ENCODE peak calls at places on chromosomes 12 and 14, in six cellular contexts. One of them, this sample, is unnamed.

GRCh38 chr12:58668831-58669230 is 251.5 kb downstream of the LRIG3 start:
- DNase-seq in astrocyte: peak
- DNase-seq in cardiac fibroblast: no peak
- DNase-seq in cardiac muscle cell: no peak
- DNase-seq in OCI-LY7: no peak
- DNase-seq in glutamatergic neuron: no peak
- DNase-seq in this sample: no peak

GRCh38 chr12:69897744-69898143 is 72.7 kb downstream of the MYRFL start:
- DNase-seq in astrocyte: peak
- DNase-seq in cardiac fibroblast: peak
- DNase-seq in cardiac muscle cell: no peak
- DNase-seq in OCI-LY7: no peak
- DNase-seq in glutamatergic neuron: no peak
- DNase-seq in this sample: no peak

GRCh38 chr12:24562761-24563392 is 386.0 kb downstream of the BCAT1 start:
- DNase-seq in astrocyte: peak
- DNase-seq in cardiac fibroblast: peak
- DNase-seq in cardiac muscle cell: peak
- DNase-seq in OCI-LY7: no peak
- DNase-seq in glutamatergic neuron: peak
- DNase-seq in this sample: peak

GRCh38 chr12:62802981-62803380 is 132.0 kb downstream of the PPM1H start:
- DNase-seq in astrocyte: no peak
- DNase-seq in cardiac fibroblast: no peak
- DNase-seq in cardiac muscle cell: no peak
- DNase-seq in OCI-LY7: no peak
- DNase-seq in glutamatergic neuron: no peak
- DNase-seq in this sample: no peak

GRCh38 chr12:51695241-51696010 is 104.4 kb downstream of the SCN8A start:
- DNase-seq in astrocyte: peak
- DNase-seq in cardiac fibroblast: no peak
- DNase-seq in cardiac muscle cell: no peak
- DNase-seq in OCI-LY7: no peak
- DNase-seq in glutamatergic neuron: no peak
- DNase-seq in this sample: no peak

GRCh38 chr12:93483151-93483807 is 16.0 kb downstream of the MRPL42 start:
- DNase-seq in astrocyte: no peak
- DNase-seq in cardiac fibroblast: no peak
- DNase-seq in cardiac muscle cell: no peak
- DNase-seq in OCI-LY7: no peak
- DNase-seq in glutamatergic neuron: no peak
- DNase-seq in this sample: no peak

GRCh38 chr14:96352708-96353107 is 10.4 kb downstream of the ATG2B start:
- DNase-seq in astrocyte: no peak
- DNase-seq in cardiac fibroblast: no peak
- DNase-seq in cardiac muscle cell: no peak
- DNase-seq in OCI-LY7: no peak
- DNase-seq in glutamatergic neuron: no peak
- DNase-seq in this sample: no peak

GRCh38 chr12:132606927-132607326 is 3.5 kb downstream of the LRCOL1 start:
- DNase-seq in astrocyte: no peak
- DNase-seq in cardiac fibroblast: no peak
- DNase-seq in cardiac muscle cell: no peak
- DNase-seq in OCI-LY7: no peak
- DNase-seq in glutamatergic neuron: no peak
- DNase-seq in this sample: no peak

GRCh38 chr14:24535737-24536136 is 27.7 kb upstream of the CMA1 start:
- DNase-seq in astrocyte: no peak
- DNase-seq in cardiac fibroblast: no peak
- DNase-seq in cardiac muscle cell: no peak
- DNase-seq in OCI-LY7: no peak
- DNase-seq in glutamatergic neuron: no peak
- DNase-seq in this sample: no peak

GRCh38 chr14:89243286-89243685 is 173.7 kb downstream of the FOXN3 start:
- DNase-seq in astrocyte: no peak
- DNase-seq in cardiac fibroblast: no peak
- DNase-seq in cardiac muscle cell: no peak
- DNase-seq in OCI-LY7: no peak
- DNase-seq in glutamatergic neuron: no peak
- DNase-seq in this sample: no peak

GRCh38 chr12:29317556-29318363 is 63.2 kb downstream of the ERGIC2 start:
- DNase-seq in astrocyte: peak
- DNase-seq in cardiac fibroblast: peak
- DNase-seq in cardiac muscle cell: peak
- DNase-seq in OCI-LY7: peak
- DNase-seq in glutamatergic neuron: no peak
- DNase-seq in this sample: peak

GRCh38 chr12:95205685-95206084 is 11.6 kb downstream of the FGD6 start:
- DNase-seq in astrocyte: peak
- DNase-seq in cardiac fibroblast: peak
- DNase-seq in cardiac muscle cell: peak
- DNase-seq in OCI-LY7: no peak
- DNase-seq in glutamatergic neuron: no peak
- DNase-seq in this sample: no peak

GRCh38 chr12:14390885-14391530 is 25.5 kb downstream of the ATF7IP start:
- DNase-seq in astrocyte: no peak
- DNase-seq in cardiac fibroblast: no peak
- DNase-seq in cardiac muscle cell: no peak
- DNase-seq in OCI-LY7: no peak
- DNase-seq in glutamatergic neuron: no peak
- DNase-seq in this sample: no peak

GRCh38 chr14:61557262-61557661 is 138.1 kb upstream of the HIF1A start:
- DNase-seq in astrocyte: no peak
- DNase-seq in cardiac fibroblast: no peak
- DNase-seq in cardiac muscle cell: no peak
- DNase-seq in OCI-LY7: no peak
- DNase-seq in glutamatergic neuron: no peak
- DNase-seq in this sample: no peak

GRCh38 chr12:94305293-94305957 is 154.2 kb downstream of the CEP83 start:
- DNase-seq in astrocyte: peak
- DNase-seq in cardiac fibroblast: peak
- DNase-seq in cardiac muscle cell: no peak
- DNase-seq in OCI-LY7: no peak
- DNase-seq in glutamatergic neuron: no peak
- DNase-seq in this sample: no peak

GRCh38 chr12:96108321-96108720 is 72.9 kb upstream of the LTA4H start:
- DNase-seq in astrocyte: no peak
- DNase-seq in cardiac fibroblast: peak
- DNase-seq in cardiac muscle cell: no peak
- DNase-seq in OCI-LY7: peak
- DNase-seq in glutamatergic neuron: no peak
- DNase-seq in this sample: no peak

GRCh38 chr12:49301759-49302158 is 6.8 kb downstream of the PRPH start:
- DNase-seq in astrocyte: no peak
- DNase-seq in cardiac fibroblast: no peak
- DNase-seq in cardiac muscle cell: no peak
- DNase-seq in OCI-LY7: no peak
- DNase-seq in glutamatergic neuron: no peak
- DNase-seq in this sample: peak

GRCh38 chr12:49305762-49306161 is 10.8 kb downstream of the PRPH start:
- DNase-seq in astrocyte: no peak
- DNase-seq in cardiac fibroblast: no peak
- DNase-seq in cardiac muscle cell: no peak
- DNase-seq in OCI-LY7: no peak
- DNase-seq in glutamatergic neuron: no peak
- DNase-seq in this sample: no peak

GRCh38 chr12:49309361-49309760 is 13.7 kb upstream of the TROAP start:
- DNase-seq in astrocyte: no peak
- DNase-seq in cardiac fibroblast: no peak
- DNase-seq in cardiac muscle cell: no peak
- DNase-seq in OCI-LY7: no peak
- DNase-seq in glutamatergic neuron: no peak
- DNase-seq in this sample: no peak

GRCh38 chr12:49304161-49304560 is 9.2 kb downstream of the PRPH start:
- DNase-seq in astrocyte: peak
- DNase-seq in cardiac fibroblast: peak
- DNase-seq in cardiac muscle cell: no peak
- DNase-seq in OCI-LY7: no peak
- DNase-seq in glutamatergic neuron: no peak
- DNase-seq in this sample: no peak
- TF ChIP-seq CTCF in astrocyte: no peak
- TF ChIP-seq CTCF in cardiac fibroblast: no peak
- TF ChIP-seq CTCF in cardiac muscle cell: no peak
- TF ChIP-seq CTCF in OCI-LY7: no peak
- TF ChIP-seq CTCF in glutamatergic neuron: no peak
- TF ChIP-seq CTCF in this sample: no peak

GRCh38 chr12:81329088-81329487 is 251.2 kb downstream of the ACSS3 start:
- DNase-seq in astrocyte: peak
- DNase-seq in cardiac fibroblast: peak
- DNase-seq in cardiac muscle cell: no peak
- DNase-seq in OCI-LY7: peak
- DNase-seq in glutamatergic neuron: peak
- DNase-seq in this sample: no peak
- TF ChIP-seq CTCF in astrocyte: peak
- TF ChIP-seq CTCF in cardiac fibroblast: peak
- TF ChIP-seq CTCF in cardiac muscle cell: peak
- TF ChIP-seq CTCF in OCI-LY7: peak
- TF ChIP-seq CTCF in glutamatergic neuron: peak
- TF ChIP-seq CTCF in this sample: peak

DNA sequence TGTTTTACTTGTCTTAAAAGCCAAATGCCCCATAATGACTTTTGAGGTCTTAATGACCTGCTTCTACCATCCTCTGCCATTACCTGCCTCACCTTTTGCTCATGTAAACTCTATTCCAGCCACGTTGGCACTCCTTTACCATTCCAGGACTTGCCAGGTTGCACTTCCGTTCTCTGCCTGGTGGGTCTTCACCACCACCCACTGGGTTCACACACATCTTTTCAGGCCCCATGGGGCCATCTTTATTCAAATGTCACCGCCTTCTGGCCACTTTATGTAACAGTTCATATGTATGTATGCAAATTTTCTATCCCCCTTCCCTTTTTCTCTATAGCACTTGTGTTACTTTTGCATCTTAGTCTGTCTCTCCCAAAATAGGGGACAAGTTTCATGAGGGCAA is 57.7 kb downstream of the ATP2A2 start:
- DNase-seq in astrocyte: no peak
- DNase-seq in cardiac fibroblast: peak
- DNase-seq in cardiac muscle cell: no peak
- DNase-seq in OCI-LY7: peak
- DNase-seq in glutamatergic neuron: no peak
- DNase-seq in this sample: peak
- TF ChIP-seq CTCF in astrocyte: peak
- TF ChIP-seq CTCF in cardiac fibroblast: no peak
- TF ChIP-seq CTCF in cardiac muscle cell: peak
- TF ChIP-seq CTCF in OCI-LY7: peak
- TF ChIP-seq CTCF in glutamatergic neuron: peak
- TF ChIP-seq CTCF in this sample: no peak

GRCh38 chr12:6697584-6698351 is 2.8 kb downstream of the PIANP start:
- DNase-seq in astrocyte: peak
- DNase-seq in cardiac fibroblast: peak
- DNase-seq in cardiac muscle cell: peak
- DNase-seq in OCI-LY7: peak
- DNase-seq in glutamatergic neuron: peak
- DNase-seq in this sample: peak
- TF ChIP-seq CTCF in astrocyte: peak
- TF ChIP-seq CTCF in cardiac fibroblast: peak
- TF ChIP-seq CTCF in cardiac muscle cell: peak
- TF ChIP-seq CTCF in OCI-LY7: peak
- TF ChIP-seq CTCF in glutamatergic neuron: peak
- TF ChIP-seq CTCF in this sample: peak

GRCh38 chr14:76352639-76353281 is 23.2 kb upstream of the ESRRB start:
- DNase-seq in astrocyte: peak
- DNase-seq in cardiac fibroblast: peak
- DNase-seq in cardiac muscle cell: peak
- DNase-seq in OCI-LY7: peak
- DNase-seq in glutamatergic neuron: peak
- DNase-seq in this sample: peak
- TF ChIP-seq CTCF in astrocyte: peak
- TF ChIP-seq CTCF in cardiac fibroblast: peak
- TF ChIP-seq CTCF in cardiac muscle cell: peak
- TF ChIP-seq CTCF in OCI-LY7: peak
- TF ChIP-seq CTCF in glutamatergic neuron: peak
- TF ChIP-seq CTCF in this sample: peak